ENCODE peak calls at places on chromosomes 3 and 15, in nine cellular contexts. O is activated CD4-positive, alpha-beta T cell treated with anti-CD3 and anti-CD28 coated beads, Interleukin-2, amount 50 U/mL, for 24 hours; Q is NCI-H510A treated with DMSO at 0.1 percent for 48 hours; G is NCI-H1105; J is T-helper 17 cell; B is suprapubic skin; U is G401; F is activated B cell treated with CpG ODN at 0.5 μM for 24 hours; C is NCI-H345. T is an unnamed sample.

GRCh38 chr3:150105886-150106612 is 135.4 kb upstream of the PFN2 start:
- DNase-seq in O (no peak), Q (no peak), G (no peak), J (no peak), B (no peak), U (no peak), F (no peak), C (no peak), T (no peak)

GRCh38 chr3:24829632-24830229 is 335.1 kb upstream of the THRB start:
- DNase-seq in O (no peak), Q (peak), G (peak), J (no peak), B (no peak), U (peak), F (no peak), C (no peak), T (peak)

GRCh38 chr3:197306374-197307086 is 8.1 kb upstream of the DLG1 start:
- DNase-seq in O (no peak), Q (no peak), G (no peak), J (no peak), B (no peak), U (no peak), F (no peak), C (no peak), T (no peak)

GRCh38 chr15:55858661-55859060 is 115.7 kb upstream of the PRTG start:
- DNase-seq in O (no peak), Q (no peak), G (no peak), J (no peak), B (no peak), U (no peak), F (no peak), C (no peak), T (no peak)

GRCh38 chr3:54240-54639 is 142.3 kb upstream of the CHL1 start:
- DNase-seq in O (no peak), Q (no peak), G (no peak), J (no peak), B (no peak), U (no peak), F (no peak), C (peak), T (no peak)

GRCh38 chr3:59192473-59192872 is 142.6 kb upstream of the CFAP20DC start:
- DNase-seq in O (no peak), Q (no peak), G (no peak), J (no peak), B (no peak), U (no peak), F (no peak), C (no peak), T (no peak)

GRCh38 chr15:66251065-66251789 is 2.3 kb downstream of the MEGF11 start:
- DNase-seq in O (no peak), Q (no peak), G (no peak), J (no peak), B (no peak), U (peak), F (no peak), C (no peak), T (no peak)

GRCh38 chr3:197407526-197407925 is 109.1 kb upstream of the DLG1 start:
- DNase-seq in O (no peak), Q (no peak), G (no peak), J (no peak), B (no peak), U (no peak), F (no peak), C (no peak), T (no peak)

GRCh38 chr15:39367591-39367990 is 213.3 kb upstream of the THBS1 start:
- DNase-seq in O (no peak), Q (no peak), G (no peak), J (no peak), B (no peak), U (no peak), F (no peak), C (no peak), T (no peak)

GRCh38 chr15:64532921-64533320 is 72.5 kb downstream of the ZNF609 start:
- DNase-seq in O (no peak), Q (no peak), G (no peak), J (no peak), B (no peak), U (no peak), F (no peak), C (no peak), T (no peak)

GRCh38 chr3:51887620-51888019 is 12.2 kb upstream of the IQCF5 start:
- DNase-seq in O (no peak), Q (no peak), G (no peak), J (no peak), B (no peak), U (no peak), F (no peak), C (no peak), T (no peak)

GRCh38 chr15:58498821-58499580 is 67.2 kb downstream of the LIPC start:
- DNase-seq in O (no peak), Q (no peak), G (no peak), J (no peak), B (peak), U (no peak), F (no peak), C (no peak), T (no peak)

GRCh38 chr15:40991355-40991754 is 38.1 kb downstream of the CHAC1 start:
- DNase-seq in O (no peak), Q (no peak), G (no peak), J (no peak), B (no peak), U (no peak), F (no peak), C (no peak), T (no peak)

GRCh38 chr15:62445244-62445643 is 280.2 kb upstream of the C2CD4B start:
- DNase-seq in O (no peak), Q (no peak), G (no peak), J (no peak), B (no peak), U (no peak), F (no peak), C (no peak), T (no peak)

GRCh38 chr3:126319701-126320295 is 37.4 kb downstream of the KLF15 start:
- DNase-seq in O (no peak), Q (no peak), G (no peak), J (no peak), B (no peak), U (no peak), F (no peak), C (no peak), T (no peak)

GRCh38 chr3:167862104-167862785 is 126.7 kb downstream of the SERPINI1 start:
- DNase-seq in O (no peak), Q (no peak), G (no peak), J (no peak), B (no peak), U (no peak), F (no peak), C (no peak), T (no peak)

GRCh38 chr15:98841419-98841970 is 166.1 kb downstream of the PGPEP1L start:
- DNase-seq in O (no peak), Q (no peak), G (no peak), J (no peak), B (no peak), U (no peak), F (no peak), C (no peak), T (no peak)

GRCh38 chr15:90009301-90010063 is 8.4 kb downstream of the ZNF710 start:
- DNase-seq in O (no peak), Q (no peak), G (no peak), J (no peak), B (no peak), U (no peak), F (no peak), C (no peak), T (no peak)

GRCh38 chr15:57665939-57666338 is 40.6 kb upstream of the POLR2M start:
- DNase-seq in O (no peak), Q (no peak), G (no peak), J (no peak), B (no peak), U (no peak), F (no peak), C (no peak), T (no peak)

GRCh38 chr15:29172742-29173725 is 96.6 kb downstream of the NSMCE3 start:
- DNase-seq in O (no peak), Q (no peak), G (no peak), J (no peak), B (no peak), U (no peak), F (no peak), C (no peak), T (no peak)

T was measured in DMS153.